ENCODE peak calls at places on chromosomes 3 and 15, in eight cellular contexts. I, K, C, A, R, O, T and D are unnamed samples.
A peak's percentile ranks its signal among the peaks of the same experiment; 100 is the strongest.

GRCh38 chr3:139906441-139906840 is 28.5 kb upstream of the CLSTN2 start:
- DNase-seq in K (no peak), T (no peak), R (peak; percentile 14), I (no peak), A (peak; percentile 77), C (no peak), O (no peak), D (no peak)

GRCh38 chr3:118987466-118987865 is 47.2 kb downstream of the IGSF11 start:
- DNase-seq in K (peak; percentile 85), O (peak; percentile 88), I (no peak), A (peak; percentile 37), R (no peak), T (peak; percentile 41), C (no peak), D (no peak)

GRCh38 chr15:57284535-57284934 is 91.8 kb upstream of the CGNL1 start:
- DNase-seq in A (no peak), C (no peak), T (no peak), K (no peak), R (no peak), I (peak; percentile 59), O (no peak), D (no peak)

GRCh38 chr3:170205302-170205701 is 16.9 kb upstream of the PRKCI start:
- DNase-seq in R (no peak), I (no peak), A (no peak), C (no peak), O (no peak), K (no peak), T (no peak), D (no peak)

GRCh38 chr15:74196175-74196574 is 6.4 kb downstream of the STRA6 start:
- DNase-seq in A (no peak), O (no peak), I (no peak), R (peak; percentile 94), C (no peak), K (no peak), T (peak; percentile 55), D (peak; percentile 72)

GRCh38 chr15:69468241-69469121 is 15.9 kb downstream of the RPLP1 start:
- DNase-seq in K (no peak), C (no peak), O (no peak), T (no peak), I (no peak), R (no peak), A (peak; percentile 58), D (peak; percentile 45)

GRCh38 chr15:100759116-100759515 is 120.5 kb upstream of the ALDH1A3 start:
- DNase-seq in C (no peak), R (peak; percentile 46), A (no peak), T (no peak), I (no peak), O (no peak), K (no peak), D (peak; percentile 69)

GRCh38 chr15:62124953-62125263 is 40.2 kb downstream of the C2CD4B start:
- DNase-seq in I (peak; percentile 3), O (no peak), R (peak; percentile 33), A (no peak), T (no peak), C (peak; percentile 39), K (no peak), D (no peak)

GRCh38 chr3:71050521-71051258 is 532.8 kb downstream of the FOXP1 start:
- DNase-seq in C (no peak), I (no peak), A (no peak), T (no peak), K (no peak), R (no peak), O (no peak), D (no peak)

GRCh38 chr3:111359261-111360030 is 182.6 kb upstream of the CD96 start:
- DNase-seq in I (no peak), K (no peak), C (no peak), T (no peak), R (no peak), A (no peak), O (no peak), D (no peak)

GRCh38 chr3:160140756-160141155 is 84.5 kb upstream of the C3orf80 start:
- DNase-seq in R (no peak), T (no peak), C (no peak), K (no peak), O (no peak), I (no peak), A (no peak), D (no peak)

GRCh38 chr3:196988241-196989029 is 19.8 kb upstream of the PIGZ start:
- DNase-seq in O (no peak), C (no peak), T (no peak), K (peak; percentile 40), R (peak; percentile 44), A (peak; percentile 85), I (peak; percentile 47), D (no peak)

GRCh38 chr15:89993344-89993743 is 7.8 kb upstream of the ZNF710 start:
- DNase-seq in I (no peak), T (no peak), R (no peak), O (no peak), K (no peak), C (no peak), A (no peak), D (no peak)

GRCh38 chr3:66372681-66373350 is 128.0 kb downstream of the LRIG1 start:
- DNase-seq in C (no peak), T (peak; percentile 65), K (no peak), O (peak; percentile 47), I (peak; percentile 26), A (peak; percentile 91), R (peak; percentile 9), D (no peak)

GRCh38 chr3:168684519-168684918 is 588.8 kb upstream of the GOLIM4 start:
- DNase-seq in I (no peak), R (no peak), C (no peak), T (no peak), K (no peak), A (no peak), O (no peak), D (no peak)

GRCh38 chr3:61559108-61559731 is 2.2 kb upstream of the PTPRG start:
- DNase-seq in A (no peak), K (no peak), O (no peak), C (no peak), T (no peak), I (no peak), R (no peak), D (no peak)
- TF ChIP-seq CTCF in A (peak; percentile 59), K (no peak), O (no peak), C (peak; percentile 11), T (no peak), I (no peak), R (no peak), D (peak; percentile 37)

GRCh38 chr15:63503739-63504246 is 600 bp upstream of the USP3 start:
- DNase-seq in O (peak; percentile 80), C (peak; percentile 67), A (peak; percentile 81), K (peak; percentile 86), T (peak; percentile 62), R (peak; percentile 93), I (peak; percentile 79), D (peak; percentile 58)
- H3K4me3 ChIP-seq in O (peak overlapping the region; percentile 16), C (peak overlapping the region; percentile 73), A (peak overlapping the region; percentile 87), K (peak overlapping the region; percentile 77), T (peak overlapping the region; percentile 95), R (peak overlapping the region; percentile 77), I (peak overlapping the region; percentile 72), D (peak overlapping the region; percentile 64)

GRCh38 chr15:25068696-25069095 is 113.9 kb downstream of the SNRPN start:
- DNase-seq in R (no peak), T (no peak), C (no peak), O (no peak), K (no peak), A (no peak), I (no peak), D (no peak)
- H3K9me3 ChIP-seq in R (peaks cover 84% of the 10 kb centered on the region), T (peaks cover 100% of the 10 kb centered on the region), C (no peaks in the 10 kb centered on the region), O (no peaks in the 10 kb centered on the region), K (peaks cover 99% of the 10 kb centered on the region), A (peaks cover 100% of the 10 kb centered on the region), I (no peaks in the 10 kb centered on the region), D (peaks cover 97% of the 10 kb centered on the region)

GRCh38 chr3:193665370-193665989 is 72.5 kb downstream of the OPA1 start:
- DNase-seq in R (peak; percentile 21), I (peak; percentile 58), K (no peak), A (no peak), O (no peak), C (peak; percentile 67), T (no peak), D (peak; percentile 4)
- TF ChIP-seq CTCF in R (peak; percentile 49), I (peak; percentile 91), K (peak; percentile 29), A (peak; percentile 80), O (peak; percentile 28), C (peak; percentile 57), T (peak; percentile 45), D (peak; percentile 50)

DNA sequence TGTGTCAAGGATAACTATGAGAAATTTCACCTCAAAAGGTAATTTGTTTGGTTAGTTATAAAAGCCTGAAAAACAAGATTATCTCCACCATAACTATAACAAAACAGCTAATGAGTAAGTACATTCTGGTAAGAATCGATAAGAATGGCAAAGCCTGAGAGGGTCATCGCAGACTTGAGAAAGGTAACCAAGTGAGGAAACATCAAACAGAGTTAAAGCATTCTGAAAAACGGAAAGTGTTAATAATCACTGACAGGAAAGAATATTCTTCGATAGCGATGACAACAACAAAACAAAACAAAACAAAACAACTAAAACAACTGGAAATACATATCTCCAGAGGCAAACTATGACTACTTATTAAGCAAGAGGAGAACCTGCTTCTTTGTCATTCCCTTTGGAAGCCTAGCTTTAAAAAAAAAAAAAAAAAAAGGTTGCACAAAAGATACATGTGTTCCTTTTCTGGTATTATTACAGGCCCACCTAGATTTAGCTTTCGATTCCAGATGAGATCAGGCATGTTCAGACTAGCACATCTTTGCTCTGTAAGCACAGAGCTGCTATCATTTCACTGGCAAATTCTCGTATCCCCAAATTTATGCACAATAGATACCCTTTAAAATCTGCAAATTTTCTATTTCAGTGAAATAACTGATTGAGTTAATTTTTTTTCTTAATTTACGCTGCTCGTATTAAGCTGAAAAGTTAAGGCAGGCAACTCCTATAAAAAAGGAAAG is 155.6 kb downstream of the TIGIT start:
- DNase-seq in C (no peak), I (peak; percentile 11), T (no peak), O (no peak), A (no peak), R (no peak), K (no peak), D (no peak)
- H3K4me3 ChIP-seq in C (no peak overlapping the region), I (peak overlapping the region; percentile 70), T (no peak overlapping the region), O (no peak overlapping the region), A (no peak overlapping the region), R (no peak overlapping the region), K (no peak overlapping the region), D (no peak overlapping the region)

GRCh38 chr15:87537295-87537694 is 719.2 kb downstream of the NTRK3 start:
- DNase-seq in I (no peak), A (no peak), T (no peak), O (no peak), K (no peak), R (no peak), C (no peak), D (no peak)

DNA sequence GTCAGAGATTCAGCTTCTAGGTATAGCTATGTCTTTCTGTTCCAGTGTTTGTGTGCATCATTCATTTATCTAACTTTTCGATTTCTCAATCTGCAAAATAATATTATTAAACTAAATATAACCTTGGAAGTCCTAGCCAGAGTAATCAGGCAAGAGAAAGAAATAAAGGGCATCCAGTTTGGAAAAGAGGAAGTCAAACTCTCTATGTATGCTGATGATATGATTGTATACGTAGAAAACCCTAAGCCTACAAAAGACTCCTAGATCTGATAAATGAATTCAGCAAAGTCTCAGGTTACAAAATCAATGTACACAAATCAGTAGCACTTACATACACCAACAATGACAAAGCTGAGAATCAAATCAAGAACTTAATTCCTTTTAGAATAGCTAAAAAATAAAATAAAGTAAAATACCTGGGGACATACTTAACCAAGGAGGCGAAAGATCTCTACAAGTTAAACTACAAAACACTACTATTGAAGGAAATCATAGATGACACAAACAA is 718.2 kb downstream of the NTRK3 start:
- DNase-seq in C (no peak), I (no peak), O (no peak), A (no peak), K (no peak), T (no peak), R (no peak), D (no peak)
- H3K9me3 ChIP-seq in C (no peaks in the 10 kb centered on the region), I (peaks cover 5% of the 10 kb centered on the region), O (no peaks in the 10 kb centered on the region), A (peaks cover 6% of the 10 kb centered on the region), K (no peaks in the 10 kb centered on the region), T (no peaks in the 10 kb centered on the region), R (peaks cover 4% of the 10 kb centered on the region), D (no peaks in the 10 kb centered on the region)